ENCODE peak calls at places on chromosomes 3 and 15, in four cellular contexts. P is stimulated activated CD4-positive, alpha-beta T cell treated with anti-CD3 and anti-CD28 coated beads, Interleukin-1b, Interleukin-23, amount 100 ng/mL, for 1 hour; M is dorsolateral prefrontal cortex; B is iPS-NIHi11. H is an unnamed sample.

GRCh38 chr15:58444658-58445332 is 13.0 kb downstream of the LIPC start:
- DNase-seq in P (no peak), M (no peak), B (no peak), H (no peak)

GRCh38 chr3:8767667-8768363 is 1.6 kb downstream of the OXTR start:
- DNase-seq in P (no peak), M (no peak), B (peak), H (peak)

GRCh38 chr3:196216681-196217211 is 412 bp downstream of the SLC51A start:
- DNase-seq in P (no peak), M (no peak), B (no peak), H (no peak)

GRCh38 chr15:38587214-38587613 is 22.6 kb upstream of the RASGRP1 start:
- DNase-seq in P (no peak), M (no peak), B (no peak), H (no peak)

GRCh38 chr3:41683666-41684350 is 278.1 kb downstream of the ULK4 start:
- DNase-seq in P (no peak), M (no peak), B (no peak), H (peak)

GRCh38 chr15:68032672-68033071 is 21.4 kb upstream of the PIAS1 start:
- DNase-seq in P (no peak), M (no peak), B (no peak), H (no peak)

GRCh38 chr3:127458698-127459097 is 131.8 kb downstream of the TPRA1 start:
- DNase-seq in P (no peak), M (no peak), B (peak), H (no peak)

GRCh38 chr3:14943042-14943441 is 4.3 kb upstream of the NR2C2 start:
- DNase-seq in P (no peak), M (no peak), B (no peak), H (no peak)

GRCh38 chr3:157127831-157128767 is 31.8 kb downstream of the CCNL1 start:
- DNase-seq in P (no peak), M (no peak), B (no peak), H (peak)

GRCh38 chr3:182469086-182469485 is 324.2 kb upstream of the ATP11B start:
- DNase-seq in P (no peak), M (no peak), B (no peak), H (no peak)

GRCh38 chr3:53150247-53151085 is 10.5 kb upstream of the PRKCD start:
- DNase-seq in P (no peak), M (no peak), B (no peak), H (no peak)

GRCh38 chr3:107752202-107752990 is 229.6 kb downstream of the BBX start:
- DNase-seq in P (no peak), M (no peak), B (peak), H (no peak)

GRCh38 chr15:62972814-62973213 is 69.7 kb upstream of the TPM1 start:
- DNase-seq in P (no peak), M (no peak), B (no peak), H (no peak)

GRCh38 chr3:49133226-49133951 is 539 bp upstream of the LAMB2 start:
- DNase-seq in P (no peak), M (peak), B (peak), H (peak)

GRCh38 chr3:50573566-50574279 is 4.4 kb downstream of the HEMK1 start:
- DNase-seq in P (no peak), M (no peak), B (no peak), H (peak)

GRCh38 chr15:48897144-48897814 is 19.3 kb downstream of the EID1 start:
- DNase-seq in P (no peak), M (no peak), B (no peak), H (no peak)

GRCh38 chr15:48330045-48330840 is 986 bp upstream of the DUT start:
- DNase-seq in P (no peak), M (no peak), B (no peak), H (no peak)

GRCh38 chr3:78823859-78824258 is 943.9 kb downstream of the ROBO1 start:
- DNase-seq in P (no peak), M (no peak), B (no peak), H (peak)

GRCh38 chr3:59608356-59608755 is 558.5 kb upstream of the CFAP20DC start:
- DNase-seq in P (no peak), M (no peak), B (no peak), H (no peak)

GRCh38 chr15:40247406-40247971 is 8.6 kb downstream of the PAK6 start:
- DNase-seq in P (no peak), M (no peak), B (no peak), H (no peak)

GRCh38 chr3:152202976-152203626 is 65.6 kb upstream of the MBNL1 start:
- DNase-seq in P (no peak), M (no peak), B (no peak), H (no peak)

GRCh38 chr15:68272797-68273271 is 4.7 kb upstream of the FEM1B start:
- DNase-seq in P (no peak), M (no peak), B (no peak), H (no peak)

GRCh38 chr3:71872256-71872655 is 87.3 kb upstream of the PROK2 start:
- DNase-seq in P (no peak), M (no peak), B (no peak), H (no peak)

GRCh38 chr3:18234717-18235335 is 190.3 kb downstream of the SATB1 start:
- DNase-seq in P (no peak), M (no peak), B (no peak), H (peak)

GRCh38 chr3:11954312-11954934 is 49.8 kb upstream of the SYN2 start:
- DNase-seq in P (no peak), M (no peak), B (no peak), H (no peak)

GRCh38 chr15:28081594-28081993 is 17.5 kb downstream of the OCA2 start:
- DNase-seq in P (no peak), M (no peak), B (no peak), H (no peak)